ENCODE peak calls at places on chromosomes 7 and 10, in five cellular contexts. U, K, C, H and I are unnamed samples.

GRCh38 chr7:135100856-135101255 is 47.0 kb upstream of the TMEM140 start:
- DNase-seq in U (no peak), K (no peak), C (no peak), H (peak), I (no peak)

GRCh38 chr10:88114368-88114767 is 250.9 kb downstream of the PTEN start:
- DNase-seq in U (no peak), K (no peak), C (peak), H (peak), I (peak)

GRCh38 chr7:130923930-130924329 is 189.9 kb upstream of the KLF14 start:
- DNase-seq in U (no peak), K (no peak), C (no peak), H (no peak), I (no peak)

GRCh38 chr10:125209591-125210373 is 49.4 kb upstream of the CTBP2 start:
- DNase-seq in U (no peak), K (no peak), C (no peak), H (peak), I (no peak)

GRCh38 chr10:62594093-62594520 is 210.4 kb upstream of the ADO start:
- DNase-seq in U (no peak), K (no peak), C (peak), H (peak), I (peak)

GRCh38 chr10:71812016-71812912 is 38.8 kb downstream of the PSAP start:
- DNase-seq in U (peak), K (peak), C (peak), H (peak), I (peak)

GRCh38 chr7:40299097-40299496 is 164.3 kb downstream of the SUGCT start:
- DNase-seq in U (no peak), K (no peak), C (no peak), H (peak), I (no peak)

GRCh38 chr7:79529896-79530235 is 76.4 kb upstream of the MAGI2 start:
- DNase-seq in U (no peak), K (no peak), C (no peak), H (peak), I (no peak)